ENCODE peak calls at places on chromosomes 3 and 15, in five cellular contexts. B, Y, A, P and F are unnamed samples.

GRCh38 chr3:118972974-118973373 is 61.7 kb downstream of the IGSF11 start:
- DNase-seq in P (no peak), B (no peak), A (no peak), Y (no peak), F (no peak)

GRCh38 chr3:60812544-60812943 is 438.7 kb downstream of the FHIT start:
- DNase-seq in P (no peak), B (no peak), A (no peak), Y (no peak), F (no peak)

GRCh38 chr3:11989383-11990050 is 14.7 kb upstream of the SYN2 start:
- DNase-seq in P (no peak), B (no peak), Y (no peak), A (peak), F (no peak)

GRCh38 chr15:96360581-96361308 is 30.2 kb downstream of the NR2F2 start:
- DNase-seq in B (peak), Y (no peak), P (no peak), A (no peak), F (no peak)

GRCh38 chr3:125573216-125573615 is 22.1 kb downstream of the OSBPL11 start:
- DNase-seq in B (no peak), Y (no peak), P (no peak), A (no peak), F (no peak)

GRCh38 chr3:183540501-183541234 is 14.8 kb downstream of the KLHL6 start:
- DNase-seq in P (no peak), Y (no peak), B (no peak), A (no peak), F (no peak)

GRCh38 chr3:52873433-52874159 is 23.8 kb downstream of the STIMATE start:
- DNase-seq in A (no peak), Y (no peak), B (peak), P (no peak), F (no peak)

GRCh38 chr15:72082176-72082575 is 35.8 kb downstream of the MYO9A start:
- DNase-seq in A (no peak), P (no peak), B (no peak), Y (no peak), F (no peak)

GRCh38 chr3:123667784-123668183 is 82.9 kb upstream of the HACD2 start:
- DNase-seq in P (no peak), A (no peak), Y (no peak), B (no peak), F (no peak)

GRCh38 chr3:55297706-55298105 is 189.4 kb downstream of the WNT5A start:
- DNase-seq in B (peak), Y (no peak), P (no peak), A (peak), F (no peak)

GRCh38 chr15:67164811-67165652 is 89.4 kb downstream of the AAGAB start:
- DNase-seq in A (no peak), B (no peak), P (no peak), Y (no peak), F (no peak)

GRCh38 chr15:40379853-40380252 is 2.7 kb upstream of the KNSTRN start:
- DNase-seq in B (peak), A (no peak), P (no peak), Y (no peak), F (no peak)

GRCh38 chr3:57956119-57956832 is 51.9 kb upstream of the FLNB start:
- DNase-seq in P (no peak), Y (no peak), B (peak), A (no peak), F (no peak)

GRCh38 chr3:32421991-32422859 is 30.6 kb downstream of the CMTM7 start:
- DNase-seq in Y (no peak), A (peak), B (peak), P (no peak), F (no peak)

GRCh38 chr15:45603881-45604280 is 16.7 kb downstream of the BLOC1S6 start:
- DNase-seq in A (no peak), P (no peak), B (no peak), Y (no peak), F (no peak)

GRCh38 chr3:161310649-161311423 is 60.5 kb downstream of the SPTSSB start:
- DNase-seq in A (no peak), P (no peak), B (no peak), Y (no peak), F (peak)

GRCh38 chr3:136860541-136860940 is 1.5 kb upstream of the NCK1 start:
- DNase-seq in B (peak), P (peak), Y (no peak), A (no peak), F (no peak)

GRCh38 chr15:48459571-48460461 is 128.6 kb downstream of the DUT start:
- DNase-seq in B (peak), Y (no peak), A (no peak), P (no peak), F (no peak)

GRCh38 chr3:108006077-108006675 is 84.7 kb downstream of the CD47 start:
- DNase-seq in A (no peak), B (peak), P (no peak), Y (no peak), F (no peak)

GRCh38 chr3:195042741-195043611 is 228.0 kb downstream of the XXYLT1 start:
- DNase-seq in Y (no peak), B (no peak), P (no peak), A (no peak), F (no peak)

GRCh38 chr3:11438636-11439035 is 166.4 kb downstream of the ATG7 start:
- DNase-seq in A (no peak), B (peak), P (no peak), Y (no peak), F (no peak)

GRCh38 chr3:42507252-42507651 is 4.8 kb downstream of the VIPR1 start:
- DNase-seq in P (no peak), B (no peak), A (no peak), Y (no peak), F (no peak)

GRCh38 chr15:68310178-68310810 is 32.7 kb downstream of the FEM1B start:
- DNase-seq in B (peak), A (no peak), P (no peak), Y (no peak), F (no peak)

GRCh38 chr3:112767177-112767576 is 79.5 kb downstream of the CD200R1L start:
- DNase-seq in P (no peak), A (no peak), B (peak), Y (no peak), F (no peak)

GRCh38 chr15:42364529-42364928 is 5.2 kb downstream of the CAPN3 start:
- DNase-seq in P (peak), A (peak), Y (no peak), B (no peak), F (no peak)

GRCh38 chr15:52652984-52653383 is 26.2 kb downstream of the ATOSA start:
- DNase-seq in P (no peak), B (peak), A (no peak), Y (no peak), F (no peak)

GRCh38 chr3:79203144-79203519 is 564.7 kb downstream of the ROBO1 start:
- DNase-seq in B (no peak), P (no peak), A (no peak), Y (no peak), F (no peak)

GRCh38 chr3:129601713-129602112 is 4.8 kb downstream of the PLXND1 start:
- DNase-seq in A (no peak), P (no peak), B (no peak), Y (no peak), F (no peak)